ENCODE peak calls at places on chromosome 7, in four cellular contexts. C, P, E and R are unnamed samples.

GRCh38 chr7:68706291-68706690 is 892.0 kb upstream of the AUTS2 start:
- DNase-seq in C (no peak), P (peak; percentile 81), E (no peak), R (no peak)

GRCh38 chr7:18958627-18959026 is 158.8 kb downstream of the TWIST1 start:
- DNase-seq in E (no peak), P (no peak), C (no peak), R (no peak)

GRCh38 chr7:94748371-94748770 is 92.4 kb upstream of the SGCE start:
- DNase-seq in E (no peak), P (no peak), C (no peak), R (no peak)

GRCh38 chr7:94170836-94171235 is 166.7 kb upstream of the BET1 start:
- DNase-seq in E (no peak), C (no peak), P (no peak), R (no peak)

GRCh38 chr7:39700932-39701331 is 77.6 kb downstream of the RALA start:
- DNase-seq in P (no peak), E (peak; percentile 69), C (peak; percentile 35), R (peak; percentile 50)

GRCh38 chr7:48748081-48748833 is 176.1 kb upstream of the CDC14C start:
- DNase-seq in C (no peak), P (no peak), E (no peak), R (no peak)

GRCh38 chr7:142389544-142389943 is 131.7 kb upstream of the PRSS58 start:
- DNase-seq in E (no peak), P (no peak), C (no peak), R (no peak)

GRCh38 chr7:57867884-57868701 is 418.1 kb downstream of the ZNF716 start:
- DNase-seq in P (no peak), C (no peak), E (no peak), R (no peak)

GRCh38 chr7:86995052-86995725 is 64.3 kb downstream of the ELAPOR2 start:
- DNase-seq in P (no peak), C (no peak), E (no peak), R (no peak)

GRCh38 chr7:69814421-69814962 is 216.2 kb downstream of the AUTS2 start:
- DNase-seq in P (no peak), E (peak; percentile 68), C (no peak), R (no peak)

GRCh38 chr7:25894002-25894901 is 257.7 kb upstream of the NFE2L3 start:
- DNase-seq in C (peak; percentile 71), P (no peak), E (no peak), R (no peak)

GRCh38 chr7:27176343-27176731 is 2.2 kb upstream of the HOXA10 start:
- DNase-seq in P (no peak), E (peak; percentile 68), C (peak; percentile 24), R (no peak)

GRCh38 chr7:6705959-6706665 is 635 bp downstream of the ZNF12 start:
- DNase-seq in C (peak; percentile 16), E (no peak), P (peak; percentile 36), R (no peak)

GRCh38 chr7:2970307-2970664 is 73.4 kb downstream of the CARD11 start:
- DNase-seq in C (no peak), P (no peak), E (no peak), R (no peak)

GRCh38 chr7:98312201-98312600 is 30.7 kb downstream of the BRI3 start:
- DNase-seq in C (no peak), E (no peak), P (no peak), R (no peak)

GRCh38 chr7:107643407-107643806 is 17.2 kb upstream of the SLC26A4 start:
- DNase-seq in E (no peak), P (no peak), C (no peak), R (no peak)

GRCh38 chr7:54932818-54933543 is 85.8 kb upstream of the EGFR start:
- DNase-seq in C (peak; percentile 63), E (peak; percentile 84), P (peak; percentile 69), R (peak; percentile 16)

GRCh38 chr7:55026086-55026790 is 7.4 kb downstream of the EGFR start:
- DNase-seq in C (no peak), P (no peak), E (no peak), R (no peak)

GRCh38 chr7:78402096-78402495 is 603.5 kb downstream of the PHTF2 start:
- DNase-seq in C (no peak), E (no peak), P (no peak), R (no peak)

GRCh38 chr7:40234666-40235065 is 99.9 kb downstream of the SUGCT start:
- DNase-seq in E (no peak), C (no peak), P (no peak), R (no peak)

GRCh38 chr7:134873253-134873652 is 93.8 kb downstream of the CALD1 start:
- DNase-seq in P (no peak), E (no peak), C (no peak), R (no peak)

GRCh38 chr7:81173766-81174281 is 255.0 kb upstream of the SEMA3C start:
- DNase-seq in E (no peak), P (no peak), C (no peak), R (no peak)

GRCh38 chr7:468681-469590 is 50.7 kb downstream of the PDGFA start:
- DNase-seq in P (no peak), E (peak; percentile 65), C (no peak), R (no peak)

GRCh38 chr7:45224832-45225231 is 67.2 kb downstream of the RAMP3 start:
- DNase-seq in E (no peak), P (no peak), C (no peak), R (no peak)

GRCh38 chr7:4164556-4164955 is 517.5 kb upstream of the FOXK1 start:
- DNase-seq in C (no peak), E (no peak), P (peak; percentile 40), R (no peak)

GRCh38 chr7:47102442-47102841 is 479.5 kb downstream of the TNS3 start:
- DNase-seq in P (no peak), C (no peak), E (no peak), R (peak; percentile 19)

GRCh38 chr7:154928136-154929005 is 74.6 kb downstream of the PAXIP1 start:
- DNase-seq in E (no peak), P (peak; percentile 74), C (peak; percentile 40), R (peak; percentile 25)

GRCh38 chr7:28529755-28530154 is 117.4 kb downstream of the CREB5 start:
- DNase-seq in C (no peak), P (no peak), E (no peak), R (no peak)

GRCh38 chr7:130952477-130952876 is 218.5 kb upstream of the KLF14 start:
- DNase-seq in P (no peak), E (no peak), C (no peak), R (no peak)

GRCh38 chr7:98086231-98086855 is 20.3 kb upstream of the LMTK2 start:
- DNase-seq in E (no peak), C (peak; percentile 94), P (no peak), R (no peak)

GRCh38 chr7:34869016-34869415 is 168.3 kb downstream of the DPY19L1 start:
- DNase-seq in P (no peak), C (no peak), E (no peak), R (no peak)

GRCh38 chr7:32587431-32587948 is 92.2 kb downstream of the AVL9 start:
- DNase-seq in P (peak; percentile 61), C (no peak), E (no peak), R (no peak)
- H3K27ac ChIP-seq in P (peak overlapping the region; percentile 98), C (peak overlapping the region; percentile 35), E (peak overlapping the region; percentile 66), R (peak overlapping the region; percentile 21)

DNA sequence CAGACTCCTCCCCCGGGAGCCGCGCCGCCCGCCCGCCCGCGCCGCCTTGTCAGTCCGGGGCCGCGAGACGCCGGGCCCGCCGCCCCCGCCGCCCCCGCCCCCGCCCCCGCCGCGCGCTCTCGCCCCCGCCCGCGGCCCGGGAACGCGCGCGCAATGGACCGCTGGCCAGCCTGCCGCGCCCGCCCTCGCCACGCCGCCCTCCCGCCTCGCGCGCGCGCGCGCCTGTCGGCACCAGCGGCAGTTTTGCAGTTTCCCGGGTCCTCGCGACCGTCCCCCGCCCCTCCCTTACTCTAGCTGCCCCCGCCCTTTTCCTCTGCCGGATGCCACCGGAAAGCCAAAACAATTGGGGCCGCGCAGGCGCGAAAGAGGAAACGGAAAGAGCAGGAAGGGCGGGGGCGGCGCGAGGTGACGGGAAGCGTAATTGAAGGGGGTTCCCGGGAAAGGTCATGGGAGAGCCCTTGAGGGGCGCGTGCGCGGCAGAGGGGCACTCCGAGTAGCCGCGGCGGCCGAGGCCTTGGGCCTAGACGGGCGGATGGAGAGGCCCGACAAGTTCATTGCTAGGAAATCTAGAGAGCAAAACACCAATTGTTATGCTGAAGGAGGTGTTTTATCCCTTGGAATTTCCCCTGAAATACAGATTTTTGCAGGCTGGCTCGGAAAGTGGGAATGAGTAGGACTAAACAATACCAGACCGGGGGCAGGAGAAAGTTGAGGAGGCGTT is 400 bp upstream of the KBTBD2 start:
- DNase-seq in C (peak; percentile 97), P (peak; percentile 85), E (peak; percentile 98), R (peak; percentile 94)
- TF ChIP-seq EP300 in C (peak; percentile 25), P (no peak), E (peak; percentile 64), R (peak; percentile 94)

DNA sequence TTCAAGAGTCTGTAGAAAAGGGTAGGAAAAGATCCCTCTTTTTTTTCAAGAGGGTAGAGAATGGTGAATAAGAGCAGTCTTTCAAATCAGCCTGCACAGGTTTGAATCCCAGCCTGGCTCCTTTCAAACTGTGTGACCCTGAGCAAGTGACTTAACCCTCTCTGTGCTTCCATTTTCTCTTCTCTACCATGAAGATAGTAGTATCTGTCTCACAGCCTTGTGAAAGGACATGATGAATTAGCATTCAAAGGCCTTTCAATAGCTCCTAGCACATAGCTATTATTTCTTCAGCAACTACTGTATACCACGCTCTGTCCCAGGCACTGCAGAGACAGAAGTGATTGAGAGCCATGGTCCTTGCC is 25.4 kb downstream of the LEP start:
- DNase-seq in E (no peak), P (no peak), C (no peak), R (no peak)
- H3K27ac ChIP-seq in E (no peak overlapping the region), P (peak overlapping the region; percentile 62), C (no peak overlapping the region), R (no peak overlapping the region)

DNA sequence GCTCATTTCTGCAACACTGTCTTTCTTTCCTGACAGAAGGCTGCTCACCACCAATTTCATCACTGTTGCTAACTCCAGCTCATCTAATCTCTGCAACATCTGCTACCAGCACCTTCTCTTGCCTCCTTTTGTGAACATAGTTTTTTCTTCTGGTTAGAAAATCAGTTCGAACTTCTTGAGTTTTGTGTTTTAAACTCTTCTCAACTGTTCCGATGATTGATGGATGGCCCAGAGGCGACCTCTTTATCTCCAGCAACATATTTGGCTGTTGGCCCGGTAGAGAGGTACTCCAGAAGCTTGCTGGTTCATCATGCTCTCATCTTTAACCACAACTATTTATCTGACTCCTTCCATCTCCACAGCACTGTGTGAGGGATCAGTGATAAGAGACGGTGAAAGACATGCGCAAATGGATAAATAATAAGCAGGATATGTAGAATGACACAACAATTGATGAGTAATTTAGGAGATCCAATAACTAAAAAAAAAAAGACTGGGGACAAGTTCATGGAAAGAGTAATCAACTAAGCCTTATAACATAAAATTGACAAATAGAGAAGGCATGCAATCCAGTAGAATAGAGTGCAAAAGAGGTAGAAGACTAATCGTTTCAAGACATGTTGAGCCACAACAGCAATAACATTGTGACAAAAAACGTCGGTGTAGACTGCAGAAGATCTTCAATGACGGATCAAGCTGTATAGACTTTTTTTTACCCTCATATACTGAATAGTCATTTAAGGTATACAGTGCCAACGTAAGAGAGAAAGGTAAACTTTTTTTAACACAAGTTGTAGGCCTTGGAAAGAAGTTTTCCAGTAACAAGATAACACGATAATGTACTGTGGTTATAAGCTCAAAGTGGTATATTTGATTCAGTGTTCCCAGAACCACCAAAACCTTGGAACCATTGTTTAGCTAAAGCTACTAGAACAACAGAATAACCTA is 152.2 kb downstream of the CRPPA start:
- DNase-seq in E (no peak), P (no peak), C (no peak), R (no peak)
- TF ChIP-seq EP300 in E (no peak), P (no peak), C (no peak), R (no peak)